ENCODE peak calls at places on chromosomes 1 and 21, in five cellular contexts. E is upper lobe of right lung, B is AG10803, G is lung, R is adrenal gland. L is an unnamed sample.

GRCh38 chr21:29056005-29056404 is 17.4 kb downstream of the CCT8 start:
- DNase-seq in B (no peak), E (no peak), G (no peak), R (no peak), L (no peak)

GRCh38 chr1:216447898-216448568 is 24.8 kb upstream of the USH2A start:
- DNase-seq in G (no peak), B (no peak), R (no peak), E (no peak), L (no peak)

GRCh38 chr1:53392460-53392859 is 64.6 kb upstream of the LRP8 start:
- DNase-seq in R (no peak), G (no peak), B (no peak), E (peak), L (no peak)

GRCh38 chr1:207134550-207134949 is 30.5 kb downstream of the C4BPA start:
- DNase-seq in R (no peak), G (no peak), B (no peak), E (no peak), L (no peak)

GRCh38 chr1:209704584-209704983 is at the start of gene HSD11B1:
- DNase-seq in B (peak), G (peak), R (peak), E (peak), L (peak)

GRCh38 chr1:39395357-39395831 is 96.0 kb upstream of the BMP8A start:
- DNase-seq in B (peak), R (no peak), E (no peak), G (no peak), L (no peak)

GRCh38 chr1:89125571-89126233 is at the start of gene GBP2:
- DNase-seq in E (no peak), R (no peak), G (no peak), B (peak), L (no peak)

GRCh38 chr1:72623299-72623708 is 341.0 kb upstream of the NEGR1 start:
- DNase-seq in E (no peak), B (peak), G (no peak), R (no peak), L (no peak)

GRCh38 chr1:200279810-200280411 is 129.9 kb downstream of the ZNF281 start:
- DNase-seq in B (peak), G (peak), R (peak), E (no peak), L (no peak)

GRCh38 chr1:53543130-53543770 is 84.1 kb downstream of the DMRTB1 start:
- DNase-seq in E (peak), G (no peak), R (no peak), B (peak), L (no peak)

GRCh38 chr1:228102791-228103620 is at the start of gene C1orf35:
- DNase-seq in B (peak), E (peak), G (peak), R (peak), L (peak)

GRCh38 chr1:55320891-55321290 is 105.7 kb upstream of the USP24 start:
- DNase-seq in B (no peak), G (no peak), E (no peak), R (no peak), L (no peak)

GRCh38 chr1:158506369-158506987 is 34.5 kb downstream of the OR10R2 start:
- DNase-seq in R (peak), E (no peak), G (no peak), B (no peak), L (no peak)

GRCh38 chr1:226711976-226712778 is 26.9 kb downstream of the ITPKB start:
- DNase-seq in G (no peak), E (no peak), R (no peak), B (no peak), L (no peak)

L was measured in heart left ventricle.